ENCODE peak calls at places on chromosomes 16 and 17, in five cellular contexts. N is H4, Q is hippocampal formation, Y is astrocyte of the spinal cord, X is NCI-H1105 treated with DMSO at 0.1 percent for 48 hours. R is an unnamed sample.

GRCh38 chr16:4915226-4915761 is 21.7 kb downstream of the PPL start:
- DNase-seq in Q (no peak), X (no peak), N (peak; percentile 58), Y (peak; percentile 88), R (no peak)

GRCh38 chr17:78197147-78197830 is 10.1 kb downstream of the AFMID start:
- DNase-seq in X (no peak), N (no peak), Y (peak; percentile 30), Q (peak; percentile 32), R (peak; percentile 27)

GRCh38 chr17:61425682-61426481 is 26.2 kb downstream of the TBX2 start:
- DNase-seq in Y (no peak), X (no peak), N (no peak), Q (no peak), R (no peak)

GRCh38 chr16:66238696-66239095 is 127.8 kb upstream of the CDH5 start:
- DNase-seq in Y (no peak), X (no peak), N (no peak), Q (no peak), R (no peak)

GRCh38 chr17:75238684-75239191 is 22.7 kb downstream of the GGA3 start:
- DNase-seq in X (peak; percentile 45), N (peak; percentile 80), Q (peak; percentile 33), Y (peak; percentile 55), R (peak; percentile 54)

GRCh38 chr17:41490022-41490421 is 312 bp upstream of the KRT36 start:
- DNase-seq in N (no peak), X (no peak), Q (no peak), Y (no peak), R (no peak)

GRCh38 chr16:27241658-27242057 is 26.9 kb downstream of the NSMCE1 start:
- DNase-seq in N (no peak), X (no peak), Y (no peak), Q (no peak), R (no peak)

GRCh38 chr16:11913425-11914079 is 2.2 kb downstream of the GSPT1 start:
- DNase-seq in Y (no peak), X (no peak), Q (no peak), N (no peak), R (no peak)

GRCh38 chr17:64042700-64043485 is 22.5 kb upstream of the ICAM2 start:
- DNase-seq in Q (no peak), Y (no peak), N (no peak), X (no peak), R (no peak)

GRCh38 chr16:80573700-80574120 is 32.9 kb downstream of the DYNLRB2 start:
- DNase-seq in N (peak; percentile 58), Q (no peak), Y (no peak), X (peak; percentile 84), R (peak; percentile 16)

GRCh38 chr17:44308320-44308818 is at the start of gene RUNDC3A:
- DNase-seq in N (no peak), Q (peak; percentile 94), X (peak; percentile 78), Y (peak; percentile 70), R (peak; percentile 92)